ENCODE peak calls at places on chromosomes 6 and 20, in five cellular contexts. One of them, this sample, is unnamed.

GRCh38 chr6:33952016-33952415 is 148.2 kb upstream of the MLN start:
- DNase-seq in K562: no peak
- DNase-seq in GM12878: no peak
- DNase-seq in HepG2: no peak
- DNase-seq in H1: no peak
- DNase-seq in this sample: no peak

GRCh38 chr20:58815448-58815847 is 35.3 kb downstream of the GNAS-AS1 start:
- DNase-seq in GM12878: no peak
- DNase-seq in H1: no peak
- DNase-seq in HepG2: no peak
- DNase-seq in K562: no peak
- DNase-seq in this sample: no peak

GRCh38 chr6:47573109-47573508 is 95.5 kb downstream of the CD2AP start:
- DNase-seq in H1: no peak
- DNase-seq in GM12878: no peak
- DNase-seq in K562: no peak
- DNase-seq in HepG2: no peak
- DNase-seq in this sample: no peak

GRCh38 chr20:62117658-62118057 is 4.6 kb upstream of the LSM14B start:
- DNase-seq in GM12878: no peak
- DNase-seq in H1: no peak
- DNase-seq in HepG2: no peak
- DNase-seq in K562: no peak
- DNase-seq in this sample: no peak

GRCh38 chr20:23048283-23049200 is 930 bp downstream of the THBD start:
- DNase-seq in GM12878: no peak
- DNase-seq in H1: no peak
- DNase-seq in K562: no peak
- DNase-seq in HepG2: no peak
- DNase-seq in this sample: no peak

GRCh38 chr20:10985536-10985935 is 311.7 kb upstream of the JAG1 start:
- DNase-seq in K562: no peak
- DNase-seq in H1: no peak
- DNase-seq in HepG2: no peak
- DNase-seq in GM12878: no peak
- DNase-seq in this sample: no peak

GRCh38 chr6:88135578-88136114 is 30.5 kb downstream of the CNR1 start:
- DNase-seq in K562: no peak
- DNase-seq in H1: no peak
- DNase-seq in HepG2: no peak
- DNase-seq in GM12878: peak
- DNase-seq in this sample: no peak

GRCh38 chr20:53492212-53492611 is 101.4 kb downstream of the ZNF217 start:
- DNase-seq in GM12878: no peak
- DNase-seq in K562: no peak
- DNase-seq in HepG2: peak
- DNase-seq in H1: no peak
- DNase-seq in this sample: no peak

GRCh38 chr6:107689190-107689589 is 134.9 kb downstream of the SCML4 start:
- DNase-seq in GM12878: no peak
- DNase-seq in HepG2: no peak
- DNase-seq in K562: no peak
- DNase-seq in H1: no peak
- DNase-seq in this sample: no peak

GRCh38 chr6:38779310-38780062 is 64.4 kb downstream of the DNAH8 start:
- DNase-seq in HepG2: no peak
- DNase-seq in K562: no peak
- DNase-seq in H1: no peak
- DNase-seq in GM12878: no peak
- DNase-seq in this sample: no peak

GRCh38 chr6:118709859-118710350 is 58.5 kb upstream of the CEP85L start:
- DNase-seq in HepG2: no peak
- DNase-seq in GM12878: peak
- DNase-seq in K562: peak
- DNase-seq in H1: no peak
- DNase-seq in this sample: no peak

GRCh38 chr6:44285552-44286284 is 15.5 kb downstream of the TMEM151B start:
- DNase-seq in GM12878: no peak
- DNase-seq in K562: no peak
- DNase-seq in H1: no peak
- DNase-seq in HepG2: no peak
- DNase-seq in this sample: no peak

GRCh38 chr6:105926318-105926717 is 159.8 kb upstream of the PRDM1 start:
- DNase-seq in HepG2: no peak
- DNase-seq in H1: no peak
- DNase-seq in K562: no peak
- DNase-seq in GM12878: no peak
- DNase-seq in this sample: no peak

GRCh38 chr20:57656252-57656820 is 36.1 kb upstream of the ZBP1 start:
- DNase-seq in HepG2: no peak
- DNase-seq in K562: no peak
- DNase-seq in H1: no peak
- DNase-seq in GM12878: no peak
- DNase-seq in this sample: no peak

GRCh38 chr6:23963137-23963536 is 162.9 kb upstream of the NRSN1 start:
- DNase-seq in GM12878: no peak
- DNase-seq in K562: no peak
- DNase-seq in HepG2: no peak
- DNase-seq in H1: no peak
- DNase-seq in this sample: no peak

GRCh38 chr6:36204068-36204753 is 7.7 kb downstream of the BRPF3 start:
- DNase-seq in GM12878: peak
- DNase-seq in HepG2: no peak
- DNase-seq in H1: no peak
- DNase-seq in K562: no peak
- DNase-seq in this sample: no peak

GRCh38 chr20:49186535-49187329 is 1.4 kb downstream of the STAU1 start:
- DNase-seq in HepG2: peak
- DNase-seq in K562: peak
- DNase-seq in H1: no peak
- DNase-seq in GM12878: no peak
- DNase-seq in this sample: no peak

GRCh38 chr6:108492131-108492766 is 68.5 kb upstream of the FOXO3 start:
- DNase-seq in GM12878: no peak
- DNase-seq in K562: no peak
- DNase-seq in HepG2: peak
- DNase-seq in H1: no peak
- DNase-seq in this sample: peak

GRCh38 chr6:38676236-38676973 is 26.5 kb downstream of the GLO1 start:
- DNase-seq in HepG2: no peak
- DNase-seq in K562: no peak
- DNase-seq in GM12878: peak
- DNase-seq in H1: no peak
- DNase-seq in this sample: no peak

GRCh38 chr6:138724015-138724414 is 49.6 kb upstream of the CCDC28A start:
- DNase-seq in K562: no peak
- DNase-seq in H1: no peak
- DNase-seq in GM12878: no peak
- DNase-seq in HepG2: peak
- DNase-seq in this sample: peak

GRCh38 chr6:149332602-149333311 is 15.2 kb downstream of the TAB2 start:
- DNase-seq in HepG2: peak
- DNase-seq in H1: no peak
- DNase-seq in GM12878: no peak
- DNase-seq in K562: no peak
- DNase-seq in this sample: no peak

GRCh38 chr6:142884214-142885035 is 60.6 kb downstream of the HIVEP2 start:
- DNase-seq in GM12878: no peak
- DNase-seq in H1: no peak
- DNase-seq in HepG2: no peak
- DNase-seq in K562: no peak
- DNase-seq in this sample: no peak

GRCh38 chr6:91653954-91654843 is 1067.3 kb upstream of the MAP3K7 start:
- DNase-seq in H1: no peak
- DNase-seq in HepG2: no peak
- DNase-seq in K562: no peak
- DNase-seq in GM12878: no peak
- DNase-seq in this sample: no peak

GRCh38 chr20:10115021-10115420 is 80.2 kb downstream of the ANKEF1 start:
- DNase-seq in K562: no peak
- DNase-seq in HepG2: no peak
- DNase-seq in GM12878: no peak
- DNase-seq in H1: no peak
- DNase-seq in this sample: no peak

GRCh38 chr6:5994999-5995698 is 11.6 kb downstream of the NRN1 start:
- DNase-seq in H1: no peak
- DNase-seq in GM12878: no peak
- DNase-seq in K562: no peak
- DNase-seq in HepG2: no peak
- DNase-seq in this sample: no peak

GRCh38 chr6:5996701-5997419 is 9.9 kb downstream of the NRN1 start:
- DNase-seq in H1: no peak
- DNase-seq in GM12878: no peak
- DNase-seq in K562: no peak
- DNase-seq in HepG2: no peak
- DNase-seq in this sample: no peak

GRCh38 chr6:5994234-5994998 is 12.3 kb downstream of the NRN1 start:
- DNase-seq in HepG2: no peak
- DNase-seq in H1: no peak
- DNase-seq in GM12878: no peak
- DNase-seq in K562: no peak
- DNase-seq in this sample: no peak

GRCh38 chr6:5997420-5998093 is 9.2 kb downstream of the NRN1 start:
- DNase-seq in GM12878: no peak
- DNase-seq in K562: no peak
- DNase-seq in HepG2: no peak
- DNase-seq in H1: no peak
- DNase-seq in this sample: no peak

GRCh38 chr6:5995705-5996686 is 10.7 kb downstream of the NRN1 start:
- DNase-seq in K562: peak
- DNase-seq in GM12878: no peak
- DNase-seq in HepG2: peak
- DNase-seq in H1: no peak
- DNase-seq in this sample: no peak
- TF ChIP-seq ATF3 in K562: no peak
- TF ChIP-seq ATF3 in GM12878: no peak
- TF ChIP-seq ATF3 in HepG2: no peak
- TF ChIP-seq ATF3 in H1: no peak
- TF ChIP-seq ATF3 in this sample: no peak

GRCh38 chr20:25083773-25084615 is 2.1 kb upstream of the VSX1 start:
- DNase-seq in GM12878: no peak
- DNase-seq in H1: no peak
- DNase-seq in HepG2: no peak
- DNase-seq in K562: no peak
- DNase-seq in this sample: no peak
- TF ChIP-seq EZH2 in GM12878: no peak
- TF ChIP-seq EZH2 in H1: peak
- TF ChIP-seq EZH2 in HepG2: no peak
- TF ChIP-seq EZH2 in K562: no peak
- TF ChIP-seq EZH2 in this sample: no peak

GRCh38 chr6:53487080-53487479 is 57.8 kb downstream of the GCLC start:
- DNase-seq in GM12878: no peak
- DNase-seq in HepG2: no peak
- DNase-seq in K562: no peak
- DNase-seq in H1: no peak
- DNase-seq in this sample: no peak

GRCh38 chr6:53486679-53487078 is 58.2 kb downstream of the GCLC start:
- DNase-seq in H1: no peak
- DNase-seq in HepG2: no peak
- DNase-seq in GM12878: no peak
- DNase-seq in K562: no peak
- DNase-seq in this sample: no peak

GRCh38 chr6:53481328-53481727 is 63.6 kb downstream of the GCLC start:
- DNase-seq in K562: no peak
- DNase-seq in HepG2: no peak
- DNase-seq in GM12878: no peak
- DNase-seq in H1: no peak
- DNase-seq in this sample: no peak

GRCh38 chr6:53483423-53484353 is 61.2 kb downstream of the GCLC start:
- DNase-seq in H1: no peak
- DNase-seq in GM12878: no peak
- DNase-seq in K562: peak
- DNase-seq in HepG2: peak
- DNase-seq in this sample: no peak

GRCh38 chr6:53484409-53485280 is 60.3 kb downstream of the GCLC start:
- DNase-seq in K562: peak
- DNase-seq in HepG2: peak
- DNase-seq in H1: no peak
- DNase-seq in GM12878: no peak
- DNase-seq in this sample: peak
- TF ChIP-seq ATF3 in K562: no peak
- TF ChIP-seq ATF3 in HepG2: no peak
- TF ChIP-seq ATF3 in H1: no peak
- TF ChIP-seq ATF3 in GM12878: no peak
- TF ChIP-seq ATF3 in this sample: no peak

GRCh38 chr6:15410126-15410391 is 164.2 kb downstream of the JARID2 start:
- DNase-seq in K562: peak
- DNase-seq in H1: no peak
- DNase-seq in HepG2: no peak
- DNase-seq in GM12878: no peak
- DNase-seq in this sample: no peak

GRCh38 chr6:15408758-15409157 is 162.9 kb downstream of the JARID2 start:
- DNase-seq in HepG2: no peak
- DNase-seq in H1: no peak
- DNase-seq in K562: no peak
- DNase-seq in GM12878: no peak
- DNase-seq in this sample: no peak

GRCh38 chr6:15406452-15406851 is 160.6 kb downstream of the JARID2 start:
- DNase-seq in H1: no peak
- DNase-seq in K562: no peak
- DNase-seq in GM12878: no peak
- DNase-seq in HepG2: no peak
- DNase-seq in this sample: no peak

GRCh38 chr6:15409301-15410125 is 163.6 kb downstream of the JARID2 start:
- DNase-seq in H1: no peak
- DNase-seq in K562: peak
- DNase-seq in HepG2: no peak
- DNase-seq in GM12878: no peak
- DNase-seq in this sample: no peak

GRCh38 chr6:15408008-15408407 is 162.1 kb downstream of the JARID2 start:
- DNase-seq in K562: no peak
- DNase-seq in H1: no peak
- DNase-seq in HepG2: no peak
- DNase-seq in GM12878: no peak
- DNase-seq in this sample: no peak
- TF ChIP-seq EZH2 in K562: no peak
- TF ChIP-seq EZH2 in H1: no peak
- TF ChIP-seq EZH2 in HepG2: no peak
- TF ChIP-seq EZH2 in GM12878: no peak
- TF ChIP-seq EZH2 in this sample: no peak

GRCh38 chr6:169316651-169317050 is 63.0 kb upstream of the THBS2 start:
- DNase-seq in K562: no peak
- DNase-seq in H1: no peak
- DNase-seq in GM12878: no peak
- DNase-seq in HepG2: no peak
- DNase-seq in this sample: no peak
- TF ChIP-seq ATF3 in K562: no peak
- TF ChIP-seq ATF3 in H1: no peak
- TF ChIP-seq ATF3 in GM12878: no peak
- TF ChIP-seq ATF3 in HepG2: no peak
- TF ChIP-seq ATF3 in this sample: no peak

This sample was measured in HCT116.